ENCODE peak calls at places on chromosomes 4 and X, in eight cellular contexts. H is GM20000, Y is AG04450, S is psoas muscle, C is suprapubic skin, X is nephron progenitor cell, F is cardiac fibroblast, T is astrocyte of the spinal cord. R is an unnamed sample.

GRCh38 chr4:153530284-153530995 is 64.3 kb downstream of the TMEM131L start:
- DNase-seq in X (no peak), F (no peak), H (no peak), Y (no peak), T (no peak), C (no peak), S (no peak), R (no peak)

GRCh38 chr4:152534541-152535231 is 1.2 kb downstream of the FBXW7 start:
- DNase-seq in H (peak), C (peak), F (peak), X (peak), Y (no peak), S (peak), T (peak), R (no peak)

GRCh38 chr4:46820154-46820553 is 88.9 kb downstream of the COX7B2 start:
- DNase-seq in Y (no peak), T (no peak), F (no peak), X (no peak), H (no peak), S (no peak), C (no peak), R (no peak)

GRCh38 chr4:129379429-129379828 is 283.5 kb downstream of the C4orf33 start:
- DNase-seq in T (no peak), Y (no peak), X (no peak), H (no peak), C (no peak), F (no peak), S (no peak), R (no peak)

GRCh38 chrX:14616876-14617275 is 87.5 kb downstream of the GLRA2 start:
- DNase-seq in X (no peak), F (peak), C (no peak), Y (peak), H (no peak), S (no peak), T (no peak), R (no peak)

GRCh38 chrX:19810809-19811208 is 76.6 kb downstream of the SH3KBP1 start:
- DNase-seq in H (no peak), X (no peak), Y (no peak), C (no peak), S (no peak), T (no peak), F (peak), R (no peak)

GRCh38 chr4:139024686-139025085 is 9.1 kb downstream of the NOCT start:
- DNase-seq in X (no peak), S (no peak), Y (no peak), H (no peak), F (no peak), T (no peak), C (no peak), R (no peak)

GRCh38 chr4:25863347-25863784 is 578 bp upstream of the SEL1L3 start:
- DNase-seq in Y (no peak), C (no peak), T (no peak), H (peak), F (no peak), X (peak), S (no peak), R (no peak)

GRCh38 chr4:122712782-122713181 is 19.7 kb upstream of the BBS12 start:
- DNase-seq in F (no peak), Y (no peak), T (peak), H (no peak), X (no peak), S (no peak), C (no peak), R (no peak)

GRCh38 chr4:69095301-69095731 is 958 bp upstream of the UGT2B7 start:
- DNase-seq in T (peak), Y (peak), H (no peak), S (no peak), F (peak), C (no peak), X (no peak), R (no peak)

GRCh38 chr4:6873291-6873690 is 36.3 kb upstream of the TBC1D14 start:
- DNase-seq in F (peak), T (no peak), S (no peak), H (no peak), C (no peak), Y (no peak), X (no peak), R (no peak)

GRCh38 chrX:86014421-86014820 is 32.9 kb downstream of the CHM start:
- DNase-seq in T (no peak), C (no peak), S (no peak), F (no peak), H (no peak), X (peak), Y (no peak), R (no peak)

GRCh38 chrX:43728002-43728401 is 71.9 kb downstream of the MAOA start:
- DNase-seq in S (no peak), F (no peak), Y (no peak), X (no peak), H (no peak), T (no peak), C (no peak), R (no peak)

GRCh38 chr4:119035941-119036737 is 99.5 kb upstream of the MYOZ2 start:
- DNase-seq in C (no peak), X (no peak), S (peak), Y (no peak), F (peak), T (no peak), H (no peak), R (no peak)

GRCh38 chrX:10524578-10524977 is 95.8 kb downstream of the MID1 start:
- DNase-seq in Y (no peak), T (no peak), F (peak), X (no peak), C (no peak), S (no peak), H (no peak), R (no peak)

GRCh38 chr4:13821522-13821921 is 194.0 kb upstream of the BOD1L1 start:
- DNase-seq in S (no peak), T (no peak), C (no peak), X (no peak), F (peak), H (no peak), Y (no peak), R (no peak)
- TF ChIP-seq CTCF in S (no peak), T (no peak), C (no peak), X (no peak), F (no peak), H (no peak), Y (no peak), R (no peak)

GRCh38 chr4:184649026-184649970 is at the start of the genes CASP3 and PRIMPOL:
- DNase-seq in F (peak), S (peak), T (peak), Y (peak), X (peak), C (peak), H (peak), R (peak)
- TF ChIP-seq CTCF in F (peak), S (peak), T (peak), Y (peak), X (no peak), C (no peak), H (no peak), R (no peak)

GRCh38 chr4:184474261-184475095 is at the start of gene IRF2:
- DNase-seq in T (peak), H (peak), F (peak), S (peak), Y (peak), X (peak), C (peak), R (peak)
- TF ChIP-seq CTCF in T (no peak), H (no peak), F (no peak), S (no peak), Y (no peak), X (no peak), C (no peak), R (no peak)

DNA sequence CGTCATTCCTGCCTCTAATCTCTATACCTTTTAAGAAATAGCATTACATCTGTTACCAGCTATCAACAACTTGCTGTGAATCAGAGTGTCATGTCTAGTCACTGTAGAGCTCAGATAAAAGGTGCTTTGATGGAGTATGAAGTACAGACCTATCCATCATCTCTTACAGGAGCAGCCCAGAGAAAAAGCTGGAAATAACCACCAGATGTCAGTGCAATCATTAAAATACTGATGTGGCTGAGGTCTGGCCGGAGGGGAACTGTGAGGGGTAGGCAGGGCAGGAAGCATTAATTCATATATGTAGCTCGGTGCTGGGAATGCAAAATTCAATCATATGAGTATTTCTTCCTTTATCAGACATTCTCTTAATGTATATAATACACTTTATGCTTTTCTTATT is 100.6 kb downstream of the AKAP4 start:
- DNase-seq in C (no peak), T (no peak), Y (no peak), H (peak), X (no peak), F (peak), S (no peak), R (no peak)
- TF ChIP-seq CTCF in C (no peak), T (peak), Y (no peak), H (peak), X (no peak), F (peak), S (peak), R (no peak)

DNA sequence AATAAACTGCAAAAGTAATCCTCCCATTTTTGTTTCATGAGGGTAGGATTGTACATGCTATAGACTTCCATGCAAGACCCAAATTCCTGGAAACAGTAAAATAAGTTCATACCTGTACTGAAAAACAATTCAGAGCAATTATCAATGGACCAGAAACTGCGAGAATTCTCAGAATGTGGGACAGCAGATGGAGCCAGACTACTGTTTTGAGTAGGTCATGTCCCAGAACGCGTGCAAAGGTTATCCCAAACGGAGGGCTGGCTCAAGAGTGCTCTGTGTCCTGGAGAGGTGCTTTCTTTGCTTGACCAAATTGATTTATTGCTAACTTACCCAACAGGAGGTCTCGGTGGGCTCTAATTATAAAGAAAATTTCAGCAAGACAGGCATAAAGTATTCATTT is 1.7 kb upstream of the MAGEH1 start:
- DNase-seq in Y (no peak), X (peak), S (no peak), H (no peak), C (no peak), T (no peak), F (peak), R (no peak)
- TF ChIP-seq CTCF in Y (peak), X (no peak), S (no peak), H (no peak), C (no peak), T (no peak), F (no peak), R (no peak)

R was measured in omental fat pad.